ENCODE peak calls at places on chromosomes 3 and 15, in six cellular contexts. One of them, this sample, is unnamed.

GRCh38 chr3:4979401-4980228 is at the start of gene BHLHE40:
- DNase-seq in Karpas-422: no peak
- DNase-seq in OCI-LY7: no peak
- DNase-seq in transverse colon: peak
- DNase-seq in breast epithelium: no peak
- DNase-seq in small intestine: peak
- DNase-seq in this sample: peak

GRCh38 chr3:127613406-127613805 is 15.2 kb downstream of the MCM2 start:
- DNase-seq in small intestine: no peak
- DNase-seq in Karpas-422: no peak
- DNase-seq in transverse colon: no peak
- DNase-seq in OCI-LY7: no peak
- DNase-seq in breast epithelium: no peak
- DNase-seq in this sample: no peak

GRCh38 chr15:90334304-90334731 is 17.8 kb upstream of the ZNF774 start:
- DNase-seq in small intestine: peak
- DNase-seq in transverse colon: peak
- DNase-seq in Karpas-422: no peak
- DNase-seq in breast epithelium: no peak
- DNase-seq in OCI-LY7: no peak
- DNase-seq in this sample: no peak

GRCh38 chr15:76217029-76217866 is 94.0 kb downstream of the ETFA start:
- DNase-seq in small intestine: no peak
- DNase-seq in transverse colon: no peak
- DNase-seq in OCI-LY7: no peak
- DNase-seq in breast epithelium: no peak
- DNase-seq in Karpas-422: no peak
- DNase-seq in this sample: no peak

GRCh38 chr3:31752305-31753049 is 219.8 kb downstream of the STT3B start:
- DNase-seq in OCI-LY7: no peak
- DNase-seq in Karpas-422: no peak
- DNase-seq in breast epithelium: no peak
- DNase-seq in transverse colon: no peak
- DNase-seq in small intestine: no peak
- DNase-seq in this sample: no peak

GRCh38 chr15:36905908-36906307 is 194.4 kb downstream of the MEIS2 start:
- DNase-seq in breast epithelium: no peak
- DNase-seq in small intestine: peak
- DNase-seq in OCI-LY7: no peak
- DNase-seq in Karpas-422: no peak
- DNase-seq in transverse colon: no peak
- DNase-seq in this sample: no peak

GRCh38 chr3:160808838-160809237 is 52.8 kb downstream of the PPM1L start:
- DNase-seq in OCI-LY7: no peak
- DNase-seq in Karpas-422: no peak
- DNase-seq in small intestine: no peak
- DNase-seq in breast epithelium: no peak
- DNase-seq in transverse colon: no peak
- DNase-seq in this sample: no peak

GRCh38 chr3:113214917-113215595 is 3.7 kb downstream of the BOC start:
- DNase-seq in breast epithelium: no peak
- DNase-seq in small intestine: no peak
- DNase-seq in Karpas-422: no peak
- DNase-seq in transverse colon: no peak
- DNase-seq in OCI-LY7: no peak
- DNase-seq in this sample: no peak

GRCh38 chr15:95872366-95872771 is 458.1 kb upstream of the NR2F2 start:
- DNase-seq in small intestine: no peak
- DNase-seq in Karpas-422: no peak
- DNase-seq in OCI-LY7: no peak
- DNase-seq in transverse colon: no peak
- DNase-seq in breast epithelium: no peak
- DNase-seq in this sample: no peak

GRCh38 chr3:190192087-190192486 is 71.4 kb upstream of the P3H2 start:
- DNase-seq in breast epithelium: no peak
- DNase-seq in small intestine: no peak
- DNase-seq in transverse colon: no peak
- DNase-seq in Karpas-422: no peak
- DNase-seq in OCI-LY7: no peak
- DNase-seq in this sample: no peak

DNA sequence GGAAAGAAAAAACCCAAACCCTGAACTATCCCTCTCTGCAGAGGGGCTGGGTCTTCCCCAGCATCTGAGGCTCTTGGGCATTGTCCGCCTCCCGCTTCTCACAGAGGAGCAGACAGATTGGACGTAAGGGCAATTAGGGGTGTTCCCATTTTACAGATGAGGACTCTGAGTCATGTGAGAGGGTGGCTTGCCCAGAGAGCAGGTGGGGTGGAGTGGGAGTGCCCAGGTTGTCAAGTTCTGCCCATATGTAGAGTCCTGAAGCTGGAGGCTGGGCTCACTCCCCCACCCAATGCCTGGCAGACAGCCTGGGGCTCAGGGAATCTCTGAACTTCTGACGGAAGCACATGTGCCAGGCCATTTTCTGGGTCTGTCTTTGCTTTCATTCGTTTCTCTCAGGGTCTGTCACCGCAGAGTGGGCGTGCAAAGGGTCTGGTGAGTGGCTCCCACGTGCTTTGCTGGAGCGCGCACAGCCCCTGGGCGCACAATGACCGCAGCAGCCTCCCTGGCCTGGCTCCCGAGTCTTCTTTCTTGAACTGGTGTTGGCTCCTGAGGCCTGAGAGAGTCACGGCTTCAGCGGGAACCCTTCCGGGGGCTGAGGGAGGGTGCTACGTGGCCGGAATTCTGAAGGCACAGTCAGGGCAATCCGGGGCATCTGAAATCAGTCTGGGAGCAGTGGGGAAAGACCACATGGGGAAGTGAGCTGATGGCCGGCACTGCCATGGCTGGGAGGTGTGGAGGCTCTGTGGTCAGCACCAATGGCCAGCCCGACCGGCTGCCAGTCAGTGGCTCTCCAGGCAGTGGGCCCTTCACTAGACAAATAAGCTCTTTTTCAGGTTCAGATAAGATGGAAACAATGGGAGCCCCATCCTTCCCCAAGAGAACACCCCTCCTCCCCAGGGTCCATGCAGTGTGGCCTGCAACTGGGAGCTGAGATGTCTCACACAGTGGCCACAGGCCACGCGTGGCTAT is 1.1 kb upstream of the TRPM1 start:
- DNase-seq in small intestine: no peak
- DNase-seq in Karpas-422: no peak
- DNase-seq in breast epithelium: no peak
- DNase-seq in transverse colon: no peak
- DNase-seq in OCI-LY7: no peak
- DNase-seq in this sample: no peak
- H3K27ac ChIP-seq in small intestine: no peak
- H3K27ac ChIP-seq in Karpas-422: no peak
- H3K27ac ChIP-seq in breast epithelium: no peak
- H3K27ac ChIP-seq in transverse colon: no peak
- H3K27ac ChIP-seq in OCI-LY7: no peak
- H3K27ac ChIP-seq in this sample: no peak

DNA sequence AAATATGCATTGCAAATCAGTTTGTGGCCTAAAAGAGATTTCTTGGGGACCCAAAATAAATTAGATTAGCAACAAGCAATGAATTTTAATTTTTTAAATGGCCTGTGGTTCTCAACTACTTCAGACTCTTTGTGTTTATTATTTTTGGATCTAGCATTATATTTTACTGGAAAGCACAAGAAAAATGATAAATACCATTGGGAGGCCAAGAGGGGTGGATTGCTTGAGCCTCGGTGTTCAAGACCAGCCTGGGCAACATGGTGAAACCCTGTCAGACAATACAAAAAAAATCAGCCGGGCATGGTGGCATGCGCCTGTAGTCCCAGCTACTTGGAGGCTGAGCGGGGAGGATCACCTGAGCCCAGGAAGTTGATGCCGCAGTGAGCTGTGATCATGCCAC is 13.6 kb downstream of the LACTB start:
- DNase-seq in transverse colon: no peak
- DNase-seq in small intestine: no peak
- DNase-seq in breast epithelium: no peak
- DNase-seq in OCI-LY7: no peak
- DNase-seq in Karpas-422: no peak
- DNase-seq in this sample: no peak
- H3K27ac ChIP-seq in transverse colon: no peak
- H3K27ac ChIP-seq in small intestine: peak
- H3K27ac ChIP-seq in breast epithelium: peak
- H3K27ac ChIP-seq in OCI-LY7: no peak
- H3K27ac ChIP-seq in Karpas-422: no peak
- H3K27ac ChIP-seq in this sample: peak

GRCh38 chr3:53464424-53464823 is 30.0 kb upstream of the CACNA1D start:
- DNase-seq in OCI-LY7: no peak
- DNase-seq in breast epithelium: no peak
- DNase-seq in transverse colon: no peak
- DNase-seq in small intestine: peak
- DNase-seq in Karpas-422: no peak
- DNase-seq in this sample: no peak
- H3K27ac ChIP-seq in OCI-LY7: no peak
- H3K27ac ChIP-seq in breast epithelium: no peak
- H3K27ac ChIP-seq in transverse colon: no peak
- H3K27ac ChIP-seq in small intestine: no peak
- H3K27ac ChIP-seq in Karpas-422: no peak
- H3K27ac ChIP-seq in this sample: no peak

GRCh38 chr15:45635191-45635638 is 386 bp downstream of the SQOR start:
- DNase-seq in transverse colon: peak
- DNase-seq in Karpas-422: no peak
- DNase-seq in small intestine: peak
- DNase-seq in breast epithelium: peak
- DNase-seq in OCI-LY7: peak
- DNase-seq in this sample: peak
- H3K27ac ChIP-seq in transverse colon: peak
- H3K27ac ChIP-seq in Karpas-422: no peak
- H3K27ac ChIP-seq in small intestine: peak
- H3K27ac ChIP-seq in breast epithelium: peak
- H3K27ac ChIP-seq in OCI-LY7: no peak
- H3K27ac ChIP-seq in this sample: peak

GRCh38 chr15:62888628-62889027 is 153.9 kb upstream of the TPM1 start:
- DNase-seq in transverse colon: no peak
- DNase-seq in OCI-LY7: no peak
- DNase-seq in breast epithelium: no peak
- DNase-seq in small intestine: no peak
- DNase-seq in Karpas-422: no peak
- DNase-seq in this sample: no peak
- H3K27ac ChIP-seq in transverse colon: no peak
- H3K27ac ChIP-seq in OCI-LY7: no peak
- H3K27ac ChIP-seq in breast epithelium: peak
- H3K27ac ChIP-seq in small intestine: no peak
- H3K27ac ChIP-seq in Karpas-422: no peak
- H3K27ac ChIP-seq in this sample: no peak

This sample was measured in CD4-positive, CD25-positive, alpha-beta regulatory T cell.